ENCODE peak calls at places on chromosomes 5 and 9, in ten cellular contexts. W is endothelial cell, J is amniotic stem cell, Y is astrocyte, B is NCI-H774, A is GM12891, O is iris pigment epithelial cell, P is neuronal stem cell, S is DMS79 treated with DMSO at 0.1 percent for 48 hours, U is T-helper 1 cell. N is an unnamed sample.

GRCh38 chr9:99105152-99106043 is 485 bp downstream of the TGFBR1 start:
- DNase-seq in W (peak), J (peak), Y (peak), B (peak), A (peak), O (peak), P (peak), S (no peak), U (no peak), N (peak)

GRCh38 chr9:95333426-95333825 is 15.9 kb upstream of the FANCC start:
- DNase-seq in W (no peak), J (no peak), Y (no peak), B (no peak), A (no peak), O (no peak), P (no peak), S (no peak), U (no peak), N (no peak)

GRCh38 chr5:88236866-88237642 is 31.6 kb downstream of the TMEM161B start:
- DNase-seq in W (no peak), J (no peak), Y (peak), B (no peak), A (no peak), O (peak), P (no peak), S (no peak), U (no peak), N (no peak)

GRCh38 chr9:126619336-126619919 is 5.7 kb downstream of the LMX1B start:
- DNase-seq in W (no peak), J (no peak), Y (no peak), B (no peak), A (no peak), O (no peak), P (no peak), S (no peak), U (no peak), N (no peak)

GRCh38 chr5:173833200-173833599 is 54.9 kb upstream of the CPEB4 start:
- DNase-seq in W (no peak), J (no peak), Y (peak), B (no peak), A (no peak), O (no peak), P (no peak), S (no peak), U (no peak), N (no peak)

GRCh38 chr5:139658928-139659667 is 10.9 kb downstream of the CXXC5 start:
- DNase-seq in W (peak), J (no peak), Y (peak), B (no peak), A (no peak), O (no peak), P (no peak), S (no peak), U (no peak), N (peak)

GRCh38 chr9:115524467-115525059 is 406.6 kb upstream of the TNC start:
- DNase-seq in W (peak), J (peak), Y (peak), B (peak), A (peak), O (peak), P (peak), S (peak), U (no peak), N (no peak)

GRCh38 chr9:113988951-113989780 is 88.9 kb downstream of the AMBP start:
- DNase-seq in W (no peak), J (no peak), Y (no peak), B (no peak), A (no peak), O (no peak), P (no peak), S (no peak), U (no peak), N (peak)

GRCh38 chr5:36691241-36691640 is 84.8 kb downstream of the SLC1A3 start:
- DNase-seq in W (no peak), J (no peak), Y (no peak), B (no peak), A (no peak), O (no peak), P (no peak), S (no peak), U (no peak), N (no peak)

GRCh38 chr9:138022121-138022741 is 144.6 kb downstream of the CACNA1B start:
- DNase-seq in W (peak), J (no peak), Y (no peak), B (peak), A (no peak), O (peak), P (no peak), S (peak), U (no peak), N (no peak)

GRCh38 chr5:161302557-161302956 is 244.0 kb downstream of the GABRB2 start:
- DNase-seq in W (no peak), J (no peak), Y (no peak), B (no peak), A (no peak), O (no peak), P (no peak), S (no peak), U (no peak), N (no peak)

GRCh38 chr5:73183491-73183891 is 10.5 kb downstream of the TMEM174 start:
- DNase-seq in W (no peak), J (no peak), Y (no peak), B (no peak), A (no peak), O (no peak), P (no peak), S (no peak), U (no peak), N (no peak)

GRCh38 chr9:37667706-37668672 is 17.2 kb downstream of the FRMPD1 start:
- DNase-seq in W (peak), J (no peak), Y (no peak), B (no peak), A (no peak), O (no peak), P (no peak), S (peak), U (no peak), N (no peak)

GRCh38 chr5:78908173-78908901 is 76.8 kb downstream of the ARSB start:
- DNase-seq in W (peak), J (no peak), Y (peak), B (peak), A (no peak), O (peak), P (peak), S (peak), U (no peak), N (no peak)

GRCh38 chr9:113600477-113600851 is 136.9 kb downstream of the RGS3 start:
- DNase-seq in W (no peak), J (no peak), Y (no peak), B (no peak), A (no peak), O (no peak), P (no peak), S (no peak), U (no peak), N (peak)

GRCh38 chr5:121890297-121890858 is 38.7 kb downstream of the FTMT start:
- DNase-seq in W (no peak), J (no peak), Y (no peak), B (no peak), A (no peak), O (no peak), P (no peak), S (no peak), U (no peak), N (no peak)

GRCh38 chr5:178542455-178542854 is 47.7 kb downstream of the COL23A1 start:
- DNase-seq in W (no peak), J (no peak), Y (peak), B (no peak), A (no peak), O (peak), P (no peak), S (peak), U (no peak), N (no peak)

GRCh38 chr9:121782514-121783110 is 131.2 kb downstream of the DAB2IP start:
- DNase-seq in W (no peak), J (no peak), Y (no peak), B (no peak), A (no peak), O (no peak), P (no peak), S (no peak), U (no peak), N (peak)

GRCh38 chr5:119378075-119378699 is 22.4 kb downstream of the TNFAIP8 start:
- DNase-seq in W (no peak), J (no peak), Y (no peak), B (no peak), A (no peak), O (no peak), P (no peak), S (no peak), U (no peak), N (no peak)

GRCh38 chr9:16421534-16421933 is 448.9 kb downstream of the BNC2 start:
- DNase-seq in W (no peak), J (no peak), Y (peak), B (no peak), A (no peak), O (peak), P (no peak), S (no peak), U (no peak), N (no peak)

GRCh38 chr9:18555105-18555883 is 81.3 kb downstream of the ADAMTSL1 start:
- DNase-seq in W (no peak), J (no peak), Y (no peak), B (no peak), A (no peak), O (no peak), P (no peak), S (no peak), U (no peak), N (no peak)

GRCh38 chr5:92017786-92018185 is 634.7 kb upstream of the ARRDC3 start:
- DNase-seq in W (no peak), J (peak), Y (peak), B (no peak), A (no peak), O (peak), P (no peak), S (no peak), U (no peak), N (no peak)

GRCh38 chr5:172412724-172413260 is 41.5 kb downstream of the SH3PXD2B start:
- DNase-seq in W (no peak), J (peak), Y (peak), B (no peak), A (no peak), O (peak), P (no peak), S (no peak), U (no peak), N (peak)

GRCh38 chr9:109035684-109036423 is 22.6 kb upstream of the CTNNAL1 start:
- DNase-seq in W (no peak), J (peak), Y (peak), B (no peak), A (no peak), O (peak), P (no peak), S (no peak), U (no peak), N (no peak)

GRCh38 chr5:73678807-73679206 is 52.8 kb downstream of the ARHGEF28 start:
- DNase-seq in W (no peak), J (no peak), Y (no peak), B (no peak), A (no peak), O (no peak), P (no peak), S (no peak), U (no peak), N (no peak)

GRCh38 chr5:164600166-164600715 is 1094.8 kb downstream of the MAT2B start:
- DNase-seq in W (no peak), J (peak), Y (peak), B (no peak), A (no peak), O (peak), P (no peak), S (no peak), U (no peak), N (no peak)

GRCh38 chr5:14343376-14343775 is 200.2 kb downstream of the TRIO start:
- DNase-seq in W (no peak), J (no peak), Y (no peak), B (no peak), A (no peak), O (no peak), P (no peak), S (no peak), U (no peak), N (no peak)

GRCh38 chr5:28398185-28398584 is 1359.8 kb upstream of the CDH9 start:
- DNase-seq in W (no peak), J (no peak), Y (no peak), B (no peak), A (no peak), O (peak), P (no peak), S (no peak), U (no peak), N (no peak)

GRCh38 chr9:4596165-4596922 is 65.8 kb upstream of the PLPP6 start:
- DNase-seq in W (peak), J (no peak), Y (no peak), B (no peak), A (no peak), O (peak), P (no peak), S (no peak), U (peak), N (no peak)

GRCh38 chr9:20188616-20189212 is 399.9 kb upstream of the SLC24A2 start:
- DNase-seq in W (no peak), J (no peak), Y (no peak), B (no peak), A (no peak), O (no peak), P (no peak), S (no peak), U (no peak), N (no peak)

GRCh38 chr5:154498597-154499393 is 20.8 kb upstream of the HAND1 start:
- DNase-seq in W (no peak), J (no peak), Y (no peak), B (no peak), A (no peak), O (no peak), P (no peak), S (no peak), U (no peak), N (no peak)

GRCh38 chr5:113250341-113250953 is 184.3 kb downstream of the TSSK1B start:
- DNase-seq in W (no peak), J (no peak), Y (peak), B (no peak), A (no peak), O (peak), P (no peak), S (no peak), U (no peak), N (no peak)

GRCh38 chr9:16268037-16269010 is 602.1 kb downstream of the BNC2 start:
- DNase-seq in W (no peak), J (no peak), Y (no peak), B (no peak), A (no peak), O (peak), P (no peak), S (no peak), U (no peak), N (no peak)

GRCh38 chr5:121377446-121377845 is 474.2 kb upstream of the FTMT start:
- DNase-seq in W (no peak), J (no peak), Y (no peak), B (no peak), A (no peak), O (no peak), P (no peak), S (no peak), U (no peak), N (no peak)

GRCh38 chr9:113992276-113992951 is 85.7 kb downstream of the AMBP start:
- DNase-seq in W (no peak), J (no peak), Y (no peak), B (no peak), A (no peak), O (no peak), P (no peak), S (no peak), U (no peak), N (no peak)

GRCh38 chr9:128946945-128947422 is 419 bp downstream of the DOLK start:
- DNase-seq in W (peak), J (no peak), Y (peak), B (no peak), A (no peak), O (peak), P (no peak), S (peak), U (no peak), N (peak)

GRCh38 chr5:79858097-79858723 is 132.9 kb downstream of the MTX3 start:
- DNase-seq in W (peak), J (no peak), Y (peak), B (peak), A (peak), O (peak), P (peak), S (peak), U (peak), N (no peak)

GRCh38 chr5:17785774-17786173 is 151.5 kb downstream of the TAF11L14 start:
- DNase-seq in W (no peak), J (no peak), Y (no peak), B (no peak), A (no peak), O (no peak), P (no peak), S (no peak), U (no peak), N (no peak)

GRCh38 chr5:125717209-125717608 is 706.0 kb upstream of the GRAMD2B start:
- DNase-seq in W (no peak), J (peak), Y (peak), B (no peak), A (no peak), O (peak), P (peak), S (no peak), U (no peak), N (no peak)